ENCODE peak calls at places on chromosomes 12 and 14, in five cellular contexts. One of them, this sample, is unnamed.

GRCh38 chr14:22994762-22995275 is 12.5 kb upstream of the AJUBA start:
- DNase-seq in HEK293T: peak
- DNase-seq in K562: peak
- DNase-seq in HepG2: peak
- DNase-seq in GM12878: no peak
- DNase-seq in this sample: peak

GRCh38 chr12:76764856-76765255 is 941 bp downstream of the ZDHHC17 start:
- DNase-seq in HEK293T: no peak
- DNase-seq in K562: no peak
- DNase-seq in HepG2: peak
- DNase-seq in GM12878: no peak
- DNase-seq in this sample: peak

GRCh38 chr14:78709795-78710569 is 539.8 kb downstream of the NRXN3 start:
- DNase-seq in HEK293T: no peak
- DNase-seq in K562: no peak
- DNase-seq in HepG2: no peak
- DNase-seq in GM12878: no peak
- DNase-seq in this sample: peak

GRCh38 chr12:124854637-124855184 is 9.0 kb downstream of the SCARB1 start:
- DNase-seq in HEK293T: no peak
- DNase-seq in K562: peak
- DNase-seq in HepG2: no peak
- DNase-seq in GM12878: no peak
- DNase-seq in this sample: no peak

GRCh38 chr14:105059035-105059916 is 6.0 kb downstream of the GPR132 start:
- DNase-seq in HEK293T: no peak
- DNase-seq in K562: no peak
- DNase-seq in HepG2: no peak
- DNase-seq in GM12878: no peak
- DNase-seq in this sample: peak

GRCh38 chr12:25781223-25781622 is 177.3 kb upstream of the RASSF8 start:
- DNase-seq in HEK293T: no peak
- DNase-seq in K562: no peak
- DNase-seq in HepG2: no peak
- DNase-seq in GM12878: no peak
- DNase-seq in this sample: no peak

GRCh38 chr14:68182492-68182891 is 362.9 kb downstream of the RAD51B start:
- DNase-seq in HEK293T: no peak
- DNase-seq in K562: no peak
- DNase-seq in HepG2: no peak
- DNase-seq in GM12878: peak
- DNase-seq in this sample: no peak

GRCh38 chr14:47715330-47715729 is 39.9 kb upstream of the MDGA2 start:
- DNase-seq in HEK293T: no peak
- DNase-seq in K562: no peak
- DNase-seq in HepG2: no peak
- DNase-seq in GM12878: no peak
- DNase-seq in this sample: no peak

GRCh38 chr12:121789233-121789781 is 4.2 kb downstream of the RHOF start:
- DNase-seq in HEK293T: no peak
- DNase-seq in K562: no peak
- DNase-seq in HepG2: no peak
- DNase-seq in GM12878: no peak
- DNase-seq in this sample: no peak

GRCh38 chr14:73240816-73241480 is 3.6 kb downstream of the PAPLN start:
- DNase-seq in HEK293T: no peak
- DNase-seq in K562: no peak
- DNase-seq in HepG2: no peak
- DNase-seq in GM12878: no peak
- DNase-seq in this sample: peak

GRCh38 chr14:73237786-73238261 is 518 bp downstream of the PAPLN start:
- DNase-seq in HEK293T: no peak
- DNase-seq in K562: no peak
- DNase-seq in HepG2: no peak
- DNase-seq in GM12878: no peak
- DNase-seq in this sample: peak

GRCh38 chr14:73238941-73239340 is 1.6 kb downstream of the PAPLN start:
- DNase-seq in HEK293T: no peak
- DNase-seq in K562: no peak
- DNase-seq in HepG2: no peak
- DNase-seq in GM12878: no peak
- DNase-seq in this sample: peak

GRCh38 chr14:73238262-73238852 is 1.1 kb downstream of the PAPLN start:
- DNase-seq in HEK293T: no peak
- DNase-seq in K562: no peak
- DNase-seq in HepG2: peak
- DNase-seq in GM12878: no peak
- DNase-seq in this sample: no peak

DNA sequence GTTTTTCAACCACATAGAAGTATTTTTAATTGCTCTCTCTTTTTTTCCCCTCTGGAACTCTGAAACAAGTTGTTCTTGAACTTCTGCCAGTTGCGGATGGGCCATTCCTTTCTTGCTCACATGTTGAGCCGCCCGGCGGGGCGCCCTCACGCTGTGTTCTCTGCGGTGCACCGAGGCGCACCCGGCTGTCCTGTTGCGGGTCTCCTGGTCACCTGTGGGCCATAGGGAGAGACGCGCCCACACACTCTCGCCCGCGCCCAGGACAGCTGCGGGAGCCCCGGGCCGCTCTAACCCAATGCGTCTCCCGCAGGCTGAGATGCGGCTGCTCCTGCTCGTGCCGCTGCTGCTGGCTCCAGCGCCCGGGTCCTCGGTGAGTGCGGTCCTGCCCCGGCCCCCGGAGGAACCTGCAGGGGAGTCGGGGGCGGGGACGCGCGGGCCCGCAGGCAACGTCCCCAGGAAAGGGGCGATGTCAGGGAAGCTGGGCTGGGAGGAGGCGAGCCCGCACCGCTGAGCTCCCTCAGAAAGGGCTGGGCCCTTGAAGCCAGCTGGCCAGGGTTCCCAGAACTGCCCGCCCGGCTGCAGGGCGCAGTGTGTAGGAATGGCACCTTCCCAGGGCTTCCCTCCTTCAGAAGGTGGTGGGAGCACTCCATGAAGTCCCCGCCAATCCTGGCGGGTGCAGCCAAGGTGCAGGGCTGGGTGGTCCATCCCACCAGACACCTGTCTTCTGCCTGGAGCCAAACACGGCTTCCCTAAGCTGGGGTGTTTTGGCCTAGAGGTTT is 2.3 kb downstream of the PAPLN start:
- DNase-seq in HEK293T: no peak
- DNase-seq in K562: no peak
- DNase-seq in HepG2: no peak
- DNase-seq in GM12878: no peak
- DNase-seq in this sample: peak
- TF ChIP-seq FOXM1 in HEK293T: no peak
- TF ChIP-seq FOXM1 in K562: no peak
- TF ChIP-seq FOXM1 in HepG2: no peak
- TF ChIP-seq FOXM1 in GM12878: no peak
- TF ChIP-seq FOXM1 in this sample: no peak

GRCh38 chr12:52542157-52542556 is 10.8 kb downstream of the KRT71 start:
- DNase-seq in HEK293T: no peak
- DNase-seq in K562: no peak
- DNase-seq in HepG2: no peak
- DNase-seq in GM12878: no peak
- DNase-seq in this sample: no peak

GRCh38 chr12:52540531-52540930 is 12.4 kb downstream of the KRT71 start:
- DNase-seq in HEK293T: no peak
- DNase-seq in K562: no peak
- DNase-seq in HepG2: no peak
- DNase-seq in GM12878: no peak
- DNase-seq in this sample: no peak

GRCh38 chr12:52539821-52540173 is 13.1 kb downstream of the KRT71 start:
- DNase-seq in HEK293T: no peak
- DNase-seq in K562: no peak
- DNase-seq in HepG2: no peak
- DNase-seq in GM12878: no peak
- DNase-seq in this sample: no peak

GRCh38 chr12:52542785-52543318 is 10.1 kb downstream of the KRT71 start:
- DNase-seq in HEK293T: no peak
- DNase-seq in K562: no peak
- DNase-seq in HepG2: no peak
- DNase-seq in GM12878: no peak
- DNase-seq in this sample: no peak

DNA sequence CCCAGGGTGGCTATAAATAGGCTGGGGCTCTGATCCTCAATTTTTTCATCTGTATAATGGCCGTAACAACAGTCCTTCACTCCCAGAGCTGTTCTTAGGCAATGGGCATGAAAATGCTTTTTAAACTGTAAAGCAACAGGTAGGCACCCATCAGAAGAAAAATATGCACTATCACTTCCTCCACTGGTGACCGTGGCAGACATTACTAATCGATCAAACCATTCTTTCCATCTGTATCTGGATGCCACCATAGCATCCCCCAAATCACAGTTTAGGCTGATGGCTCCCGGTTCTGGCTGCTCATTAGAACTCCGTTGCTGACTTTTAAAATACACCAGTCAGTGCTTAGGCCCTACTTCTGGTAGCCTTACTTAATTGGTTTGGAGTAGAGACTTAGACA is 11.2 kb downstream of the KRT71 start:
- DNase-seq in HEK293T: no peak
- DNase-seq in K562: no peak
- DNase-seq in HepG2: no peak
- DNase-seq in GM12878: no peak
- DNase-seq in this sample: no peak
- TF ChIP-seq FOXM1 in HEK293T: no peak
- TF ChIP-seq FOXM1 in K562: no peak
- TF ChIP-seq FOXM1 in HepG2: no peak
- TF ChIP-seq FOXM1 in GM12878: no peak
- TF ChIP-seq FOXM1 in this sample: no peak

DNA sequence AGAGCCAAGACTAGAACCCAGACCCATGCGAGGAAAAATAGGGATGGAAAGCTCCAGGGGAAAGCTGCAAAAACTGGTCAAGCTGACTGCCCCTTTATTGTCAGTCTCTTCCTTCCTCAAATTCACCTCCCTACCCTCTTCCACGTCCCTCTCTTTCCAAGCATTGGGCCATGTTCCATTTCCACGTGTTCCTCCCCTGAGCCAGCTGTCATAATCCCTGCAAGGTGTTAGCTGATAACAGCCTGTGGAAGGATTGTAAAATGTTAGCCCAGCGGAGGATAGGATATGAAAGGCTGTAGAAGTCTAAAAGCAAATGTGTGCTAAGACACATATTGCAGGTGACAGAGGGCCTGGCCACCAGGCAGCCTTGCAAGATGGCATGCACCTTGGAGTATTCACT is 88.0 kb upstream of the MAX start:
- DNase-seq in HEK293T: no peak
- DNase-seq in K562: peak
- DNase-seq in HepG2: no peak
- DNase-seq in GM12878: no peak
- DNase-seq in this sample: no peak
- TF ChIP-seq FOXM1 in HEK293T: no peak
- TF ChIP-seq FOXM1 in K562: no peak
- TF ChIP-seq FOXM1 in HepG2: no peak
- TF ChIP-seq FOXM1 in GM12878: no peak
- TF ChIP-seq FOXM1 in this sample: no peak

GRCh38 chr12:132766380-132767085 is 4.9 kb upstream of the ANKLE2 start:
- DNase-seq in HEK293T: no peak
- DNase-seq in K562: no peak
- DNase-seq in HepG2: no peak
- DNase-seq in GM12878: no peak
- DNase-seq in this sample: no peak
- TF ChIP-seq FOXM1 in HEK293T: no peak
- TF ChIP-seq FOXM1 in K562: no peak
- TF ChIP-seq FOXM1 in HepG2: no peak
- TF ChIP-seq FOXM1 in GM12878: no peak
- TF ChIP-seq FOXM1 in this sample: no peak

DNA sequence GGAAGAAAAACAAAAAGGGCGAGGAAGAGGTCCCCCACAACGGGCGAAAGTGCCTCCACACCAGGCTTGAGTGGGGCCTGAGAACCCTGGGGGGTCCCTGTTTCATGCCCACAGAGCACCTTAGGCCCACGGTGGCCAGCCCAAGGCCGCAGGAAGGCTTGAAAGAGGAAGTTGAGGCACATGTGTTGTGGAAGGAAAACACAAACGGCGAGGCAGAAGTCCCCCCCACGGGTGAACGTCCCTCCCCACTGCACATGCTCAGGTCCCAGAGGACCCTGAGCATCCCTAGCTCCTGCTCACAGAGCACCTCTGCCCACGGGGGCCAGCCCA is 371.5 kb downstream of the ALG10 start:
- DNase-seq in HEK293T: no peak
- DNase-seq in K562: no peak
- DNase-seq in HepG2: no peak
- DNase-seq in GM12878: no peak
- DNase-seq in this sample: peak
- TF ChIP-seq FOXM1 in HEK293T: no peak
- TF ChIP-seq FOXM1 in K562: no peak
- TF ChIP-seq FOXM1 in HepG2: no peak
- TF ChIP-seq FOXM1 in GM12878: no peak
- TF ChIP-seq FOXM1 in this sample: no peak

GRCh38 chr14:51436630-51437029 is 196.6 kb downstream of the TMX1 start:
- DNase-seq in HEK293T: no peak
- DNase-seq in K562: no peak
- DNase-seq in HepG2: no peak
- DNase-seq in GM12878: no peak
- DNase-seq in this sample: no peak
- TF ChIP-seq FOXM1 in HEK293T: no peak
- TF ChIP-seq FOXM1 in K562: no peak
- TF ChIP-seq FOXM1 in HepG2: no peak
- TF ChIP-seq FOXM1 in GM12878: no peak
- TF ChIP-seq FOXM1 in this sample: no peak

GRCh38 chr12:45726594-45727300 is 2.8 kb upstream of the ARID2 start:
- DNase-seq in HEK293T: peak
- DNase-seq in K562: peak
- DNase-seq in HepG2: peak
- DNase-seq in GM12878: no peak
- DNase-seq in this sample: peak

GRCh38 chr12:45727301-45727993 is 2.1 kb upstream of the ARID2 start:
- DNase-seq in HEK293T: peak
- DNase-seq in K562: peak
- DNase-seq in HepG2: peak
- DNase-seq in GM12878: peak
- DNase-seq in this sample: peak

GRCh38 chr12:45727994-45728624 is 1.4 kb upstream of the ARID2 start:
- DNase-seq in HEK293T: no peak
- DNase-seq in K562: no peak
- DNase-seq in HepG2: no peak
- DNase-seq in GM12878: no peak
- DNase-seq in this sample: no peak

GRCh38 chr12:45728625-45729232 is 777 bp upstream of the ARID2 start:
- DNase-seq in HEK293T: peak
- DNase-seq in K562: peak
- DNase-seq in HepG2: peak
- DNase-seq in GM12878: peak
- DNase-seq in this sample: peak

GRCh38 chr12:45725631-45726593 is 3.6 kb upstream of the ARID2 start:
- DNase-seq in HEK293T: peak
- DNase-seq in K562: peak
- DNase-seq in HepG2: peak
- DNase-seq in GM12878: no peak
- DNase-seq in this sample: peak
- TF ChIP-seq FOXM1 in HEK293T: no peak
- TF ChIP-seq FOXM1 in K562: no peak
- TF ChIP-seq FOXM1 in HepG2: no peak
- TF ChIP-seq FOXM1 in GM12878: no peak
- TF ChIP-seq FOXM1 in this sample: no peak

This sample was measured in SK-N-SH.